ENCODE peak calls at places on chromosomes 11 and 22, in five cellular contexts. V is ovary, Z is GM20000, Y is progenitor cell of endocrine pancreas, L is HAP-1. G is an unnamed sample.

GRCh38 chr11:104164028-104164520 is at the start of gene PDGFD:
- DNase-seq in V (peak; percentile 82), Z (peak; percentile 62), Y (peak; percentile 81), L (peak; percentile 71), G (peak; percentile 74)

GRCh38 chr11:73521621-73522020 is 76.3 kb downstream of the FAM168A start:
- DNase-seq in V (no peak), Z (no peak), Y (no peak), L (no peak), G (no peak)

GRCh38 chr11:1460994-1461805 is 25.4 kb downstream of the MOB2 start:
- DNase-seq in V (peak; percentile 68), Z (no peak), Y (no peak), L (no peak), G (no peak)

GRCh38 chr11:62607729-62608128 is 4.8 kb downstream of the EML3 start:
- DNase-seq in V (no peak), Z (no peak), Y (no peak), L (no peak), G (no peak)

GRCh38 chr22:27028093-27028492 is 370.7 kb downstream of the MIAT start:
- DNase-seq in V (no peak), Z (no peak), Y (no peak), L (no peak), G (no peak)

GRCh38 chr11:126072821-126073594 is 10.3 kb upstream of the CDON start:
- DNase-seq in V (no peak), Z (no peak), Y (no peak), L (no peak), G (no peak)

GRCh38 chr11:3835100-3835485 is 5.7 kb downstream of the RHOG start:
- DNase-seq in V (no peak), Z (no peak), Y (no peak), L (no peak), G (no peak)

GRCh38 chr22:17917490-17917983 is 106.8 kb downstream of the MICAL3 start:
- DNase-seq in V (no peak), Z (peak; percentile 29), Y (no peak), L (no peak), G (no peak)

GRCh38 chr11:47373876-47374820 is 4.2 kb downstream of the SPI1 start:
- DNase-seq in V (peak; percentile 89), Z (peak; percentile 80), Y (peak; percentile 79), L (peak; percentile 92), G (peak; percentile 61)

GRCh38 chr22:44192098-44192810 is 11.5 kb downstream of the PARVG start:
- DNase-seq in V (no peak), Z (no peak), Y (no peak), L (peak; percentile 57), G (peak; percentile 36)

GRCh38 chr11:130145328-130145812 is 14.2 kb upstream of the ST14 start:
- DNase-seq in V (no peak), Z (no peak), Y (no peak), L (no peak), G (no peak)

GRCh38 chr11:32830796-32831195 is 1.1 kb downstream of the PRRG4 start:
- DNase-seq in V (no peak), Z (no peak), Y (no peak), L (peak; percentile 17), G (no peak)

GRCh38 chr11:83054001-83054400 is 17.7 kb downstream of the RAB30 start:
- DNase-seq in V (no peak), Z (no peak), Y (no peak), L (no peak), G (no peak)

GRCh38 chr22:24553597-24554315 is 1.2 kb downstream of the GUCD1 start:
- DNase-seq in V (peak; percentile 37), Z (no peak), Y (no peak), L (no peak), G (no peak)

GRCh38 chr11:94516725-94517124 is 4.5 kb downstream of the C11orf97 start:
- DNase-seq in V (no peak), Z (no peak), Y (no peak), L (no peak), G (no peak)

GRCh38 chr22:33431300-33431699 is 373.1 kb upstream of the SYN3 start:
- DNase-seq in V (no peak), Z (no peak), Y (no peak), L (no peak), G (no peak)

GRCh38 chr11:7512525-7513209 is 1.1 kb upstream of the PPFIBP2 start:
- DNase-seq in V (peak; percentile 73), Z (peak; percentile 89), Y (no peak), L (peak; percentile 36), G (no peak)

GRCh38 chr11:128235958-128236357 is 351.4 kb downstream of the ETS1 start:
- DNase-seq in V (no peak), Z (no peak), Y (no peak), L (no peak), G (no peak)

GRCh38 chr11:67645521-67646457 is 4.7 kb downstream of the ACY3 start:
- DNase-seq in V (no peak), Z (peak; percentile 32), Y (no peak), L (no peak), G (no peak)

GRCh38 chr11:21582791-21583190 is 610.1 kb upstream of the ANO5 start:
- DNase-seq in V (no peak), Z (no peak), Y (no peak), L (no peak), G (no peak)

GRCh38 chr11:129930743-129931142 is 35.4 kb upstream of the NFRKB start:
- DNase-seq in V (no peak), Z (no peak), Y (no peak), L (no peak), G (no peak)

GRCh38 chr11:34869425-34869824 is 46.8 kb downstream of the APIP start:
- DNase-seq in V (no peak), Z (no peak), Y (no peak), L (peak; percentile 12), G (peak; percentile 9)

GRCh38 chr11:11876458-11876857 is 34.7 kb downstream of the USP47 start:
- DNase-seq in V (no peak), Z (no peak), Y (no peak), L (no peak), G (no peak)

G was measured in NT2/D1.